ENCODE peak calls at places on chromosomes 16 and 17, in five cellular contexts. C is AML-193, V is T-cell, Y is C1 segment of cervical spinal cord, F is GM23338. A is an unnamed sample.

GRCh38 chr17:12074346-12074745 is 53.7 kb downstream of the MAP2K4 start:
- DNase-seq in C (no peak), V (no peak), Y (no peak), F (no peak), A (no peak)

GRCh38 chr17:64572682-64573154 is 65.9 kb downstream of the CEP95 start:
- DNase-seq in C (no peak), V (no peak), Y (no peak), F (no peak), A (peak; percentile 33)

GRCh38 chr16:70604407-70605283 is 41.7 kb upstream of the IL34 start:
- DNase-seq in C (no peak), V (no peak), Y (no peak), F (peak; percentile 36), A (no peak)

GRCh38 chr17:75694536-75694935 is 26.7 kb upstream of the ITGB4 start:
- DNase-seq in C (no peak), V (no peak), Y (no peak), F (no peak), A (no peak)

GRCh38 chr17:11251561-11252107 is 10.6 kb downstream of the SHISA6 start:
- DNase-seq in C (no peak), V (no peak), Y (no peak), F (no peak), A (peak; percentile 5)

GRCh38 chr16:77581706-77582105 is 140.6 kb upstream of the NUDT7 start:
- DNase-seq in C (no peak), V (no peak), Y (no peak), F (no peak), A (no peak)

GRCh38 chr17:10151667-10152496 is 46.5 kb downstream of the GAS7 start:
- DNase-seq in C (peak; percentile 72), V (peak; percentile 16), Y (peak; percentile 31), F (no peak), A (peak; percentile 93)

GRCh38 chr16:49378816-49379215 is 5.2 kb downstream of the C16orf78 start:
- DNase-seq in C (no peak), V (no peak), Y (no peak), F (no peak), A (no peak)

GRCh38 chr17:32992360-32993033 is 850 bp downstream of the SPACA3 start:
- DNase-seq in C (no peak), V (no peak), Y (no peak), F (no peak), A (no peak)

GRCh38 chr16:31471875-31472558 is at the start of gene TGFB1I1:
- DNase-seq in C (no peak), V (no peak), Y (no peak), F (peak; percentile 57), A (peak; percentile 87)

GRCh38 chr17:4514206-4514605 is 15.5 kb downstream of the SPNS2 start:
- DNase-seq in C (no peak), V (no peak), Y (no peak), F (peak; percentile 56), A (no peak)

GRCh38 chr16:1993731-1994131 is 4.0 kb downstream of the SYNGR3 start:
- DNase-seq in C (no peak), V (no peak), Y (no peak), F (no peak), A (no peak)

GRCh38 chr17:80125656-80126448 is 21.1 kb downstream of the EIF4A3 start:
- DNase-seq in C (no peak), V (no peak), Y (no peak), F (no peak), A (no peak)

GRCh38 chr17:9271989-9272388 is 250.7 kb downstream of the NTN1 start:
- DNase-seq in C (no peak), V (no peak), Y (peak; percentile 67), F (no peak), A (no peak)

GRCh38 chr17:50636145-50636803 is 1.6 kb downstream of the ABCC3 start:
- DNase-seq in C (no peak), V (no peak), Y (no peak), F (no peak), A (no peak)

GRCh38 chr16:30901201-30902069 is 5.0 kb downstream of the CTF1 start:
- DNase-seq in C (peak; percentile 16), V (no peak), Y (no peak), F (no peak), A (peak; percentile 45)

GRCh38 chr17:74424658-74425057 is 7.2 kb upstream of the GPRC5C start:
- DNase-seq in C (no peak), V (no peak), Y (no peak), F (no peak), A (no peak)

GRCh38 chr17:31722251-31723056 is 136.6 kb downstream of the COPRS start:
- DNase-seq in C (no peak), V (no peak), Y (no peak), F (no peak), A (peak; percentile 93)

GRCh38 chr16:626174-626765 is 4.5 kb upstream of the WFIKKN1 start:
- DNase-seq in C (no peak), V (no peak), Y (no peak), F (no peak), A (no peak)

GRCh38 chr17:45841883-45842525 is 2.7 kb upstream of the SPPL2C start:
- DNase-seq in C (no peak), V (no peak), Y (no peak), F (no peak), A (no peak)

GRCh38 chr17:43034623-43035293 is 9.7 kb downstream of the RND2 start:
- DNase-seq in C (no peak), V (no peak), Y (no peak), F (no peak), A (no peak)